ENCODE peak calls at places on chromosomes 11 and 22, in ten cellular contexts. One of them, this sample, is unnamed.

GRCh38 chr11:89495951-89496350 is 4.8 kb upstream of the NOX4 start:
- DNase-seq in IMR-90: peak
- DNase-seq in fibroblast of lung: peak
- DNase-seq in right cardiac atrium: peak
- DNase-seq in neuronal stem cell: peak
- DNase-seq in suprapubic skin: no peak
- DNase-seq in astrocyte of the spinal cord: peak
- DNase-seq in mesenchymal stem cell: peak
- DNase-seq in adrenal gland: no peak
- DNase-seq in WERI-Rb-1: no peak
- DNase-seq in this sample: peak

GRCh38 chr11:87722756-87723599 is 452.3 kb downstream of the RAB38 start:
- DNase-seq in IMR-90: peak
- DNase-seq in fibroblast of lung: peak
- DNase-seq in right cardiac atrium: no peak
- DNase-seq in neuronal stem cell: no peak
- DNase-seq in suprapubic skin: no peak
- DNase-seq in astrocyte of the spinal cord: no peak
- DNase-seq in mesenchymal stem cell: no peak
- DNase-seq in adrenal gland: peak
- DNase-seq in WERI-Rb-1: peak
- DNase-seq in this sample: peak

GRCh38 chr11:27216268-27217149 is 146.5 kb downstream of the CCDC34 start:
- DNase-seq in IMR-90: peak
- DNase-seq in fibroblast of lung: peak
- DNase-seq in right cardiac atrium: peak
- DNase-seq in neuronal stem cell: no peak
- DNase-seq in suprapubic skin: no peak
- DNase-seq in astrocyte of the spinal cord: peak
- DNase-seq in mesenchymal stem cell: peak
- DNase-seq in adrenal gland: peak
- DNase-seq in WERI-Rb-1: peak
- DNase-seq in this sample: peak

GRCh38 chr11:1050581-1051355 is 14.2 kb upstream of the MUC6 start:
- DNase-seq in IMR-90: peak
- DNase-seq in fibroblast of lung: peak
- DNase-seq in right cardiac atrium: peak
- DNase-seq in neuronal stem cell: peak
- DNase-seq in suprapubic skin: no peak
- DNase-seq in astrocyte of the spinal cord: peak
- DNase-seq in mesenchymal stem cell: peak
- DNase-seq in adrenal gland: peak
- DNase-seq in WERI-Rb-1: peak
- DNase-seq in this sample: peak

GRCh38 chr11:60875366-60875720 is 8.0 kb downstream of the ZP1 start:
- DNase-seq in IMR-90: no peak
- DNase-seq in fibroblast of lung: no peak
- DNase-seq in right cardiac atrium: no peak
- DNase-seq in neuronal stem cell: no peak
- DNase-seq in suprapubic skin: peak
- DNase-seq in astrocyte of the spinal cord: no peak
- DNase-seq in mesenchymal stem cell: no peak
- DNase-seq in adrenal gland: no peak
- DNase-seq in WERI-Rb-1: no peak
- DNase-seq in this sample: no peak

GRCh38 chr11:643849-644738 is 7.0 kb downstream of the DRD4 start:
- DNase-seq in IMR-90: no peak
- DNase-seq in fibroblast of lung: no peak
- DNase-seq in right cardiac atrium: no peak
- DNase-seq in neuronal stem cell: no peak
- DNase-seq in suprapubic skin: no peak
- DNase-seq in astrocyte of the spinal cord: no peak
- DNase-seq in mesenchymal stem cell: no peak
- DNase-seq in adrenal gland: no peak
- DNase-seq in WERI-Rb-1: no peak
- DNase-seq in this sample: no peak

GRCh38 chr22:50705219-50705691 is 32.6 kb downstream of the SHANK3 start:
- DNase-seq in IMR-90: peak
- DNase-seq in fibroblast of lung: peak
- DNase-seq in right cardiac atrium: peak
- DNase-seq in neuronal stem cell: peak
- DNase-seq in suprapubic skin: no peak
- DNase-seq in astrocyte of the spinal cord: peak
- DNase-seq in mesenchymal stem cell: peak
- DNase-seq in adrenal gland: peak
- DNase-seq in WERI-Rb-1: no peak
- DNase-seq in this sample: peak

GRCh38 chr11:126202646-126203359 is 8.6 kb downstream of the RPUSD4 start:
- DNase-seq in IMR-90: no peak
- DNase-seq in fibroblast of lung: no peak
- DNase-seq in right cardiac atrium: no peak
- DNase-seq in neuronal stem cell: no peak
- DNase-seq in suprapubic skin: no peak
- DNase-seq in astrocyte of the spinal cord: no peak
- DNase-seq in mesenchymal stem cell: no peak
- DNase-seq in adrenal gland: no peak
- DNase-seq in WERI-Rb-1: no peak
- DNase-seq in this sample: no peak

GRCh38 chr11:131912127-131912526 is 541.7 kb downstream of the NTM start:
- DNase-seq in IMR-90: no peak
- DNase-seq in fibroblast of lung: no peak
- DNase-seq in right cardiac atrium: no peak
- DNase-seq in neuronal stem cell: no peak
- DNase-seq in suprapubic skin: no peak
- DNase-seq in astrocyte of the spinal cord: peak
- DNase-seq in mesenchymal stem cell: no peak
- DNase-seq in adrenal gland: no peak
- DNase-seq in WERI-Rb-1: no peak
- DNase-seq in this sample: no peak
- H3K4me3 ChIP-seq in IMR-90: no peak
- H3K4me3 ChIP-seq in fibroblast of lung: peak
- H3K4me3 ChIP-seq in right cardiac atrium: peak
- H3K4me3 ChIP-seq in neuronal stem cell: no peak
- H3K4me3 ChIP-seq in suprapubic skin: no peak
- H3K4me3 ChIP-seq in astrocyte of the spinal cord: peak
- H3K4me3 ChIP-seq in mesenchymal stem cell: peak
- H3K4me3 ChIP-seq in adrenal gland: no peak
- H3K4me3 ChIP-seq in WERI-Rb-1: no peak
- H3K4me3 ChIP-seq in this sample: peak

DNA sequence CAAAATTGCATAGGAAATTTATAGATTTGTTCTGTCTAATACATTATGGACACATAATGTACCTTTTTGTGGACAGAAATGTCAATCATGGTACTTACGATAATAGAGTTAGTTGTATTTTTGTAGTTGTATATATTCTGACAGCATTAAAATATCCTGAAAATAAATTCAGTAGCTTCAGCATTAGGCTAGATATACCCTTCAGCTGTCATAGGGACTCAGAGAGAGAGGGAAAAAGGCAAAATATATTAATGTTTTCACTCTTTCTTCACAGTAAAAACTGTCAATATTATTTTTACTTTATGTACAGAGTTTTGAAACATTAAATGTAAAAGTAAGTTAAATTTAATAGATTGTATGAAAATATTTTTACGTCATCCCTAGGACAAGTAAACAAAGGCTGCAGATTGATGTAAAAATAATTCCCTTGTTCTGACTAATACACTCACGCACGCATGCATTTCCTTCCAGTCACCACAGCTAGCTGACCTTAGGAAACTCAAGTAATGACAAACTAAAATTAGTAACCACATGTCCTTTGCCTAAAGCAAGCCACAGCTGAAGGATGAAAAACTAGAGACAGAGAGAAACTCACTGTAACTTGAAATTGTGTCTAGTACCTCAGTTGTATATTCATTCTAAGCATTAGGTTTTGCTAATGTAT is 104.7 kb upstream of the CARD18 start:
- DNase-seq in IMR-90: peak
- DNase-seq in fibroblast of lung: peak
- DNase-seq in right cardiac atrium: no peak
- DNase-seq in neuronal stem cell: no peak
- DNase-seq in suprapubic skin: no peak
- DNase-seq in astrocyte of the spinal cord: peak
- DNase-seq in mesenchymal stem cell: peak
- DNase-seq in adrenal gland: peak
- DNase-seq in WERI-Rb-1: no peak
- DNase-seq in this sample: peak
- H3K4me3 ChIP-seq in IMR-90: no peak
- H3K4me3 ChIP-seq in fibroblast of lung: no peak
- H3K4me3 ChIP-seq in right cardiac atrium: no peak
- H3K4me3 ChIP-seq in neuronal stem cell: no peak
- H3K4me3 ChIP-seq in suprapubic skin: no peak
- H3K4me3 ChIP-seq in astrocyte of the spinal cord: no peak
- H3K4me3 ChIP-seq in mesenchymal stem cell: no peak
- H3K4me3 ChIP-seq in adrenal gland: no peak
- H3K4me3 ChIP-seq in WERI-Rb-1: no peak
- H3K4me3 ChIP-seq in this sample: no peak

GRCh38 chr22:19664406-19664805 is 49.9 kb upstream of the SEPTIN5 start:
- DNase-seq in IMR-90: peak
- DNase-seq in fibroblast of lung: no peak
- DNase-seq in right cardiac atrium: no peak
- DNase-seq in neuronal stem cell: no peak
- DNase-seq in suprapubic skin: no peak
- DNase-seq in astrocyte of the spinal cord: no peak
- DNase-seq in mesenchymal stem cell: no peak
- DNase-seq in adrenal gland: no peak
- DNase-seq in WERI-Rb-1: no peak
- DNase-seq in this sample: peak

GRCh38 chr22:19665784-19666662 is 48.3 kb upstream of the SEPTIN5 start:
- DNase-seq in IMR-90: no peak
- DNase-seq in fibroblast of lung: no peak
- DNase-seq in right cardiac atrium: no peak
- DNase-seq in neuronal stem cell: no peak
- DNase-seq in suprapubic skin: peak
- DNase-seq in astrocyte of the spinal cord: no peak
- DNase-seq in mesenchymal stem cell: no peak
- DNase-seq in adrenal gland: peak
- DNase-seq in WERI-Rb-1: no peak
- DNase-seq in this sample: no peak

GRCh38 chr22:19664951-19665783 is 49.1 kb upstream of the SEPTIN5 start:
- DNase-seq in IMR-90: no peak
- DNase-seq in fibroblast of lung: no peak
- DNase-seq in right cardiac atrium: no peak
- DNase-seq in neuronal stem cell: no peak
- DNase-seq in suprapubic skin: peak
- DNase-seq in astrocyte of the spinal cord: no peak
- DNase-seq in mesenchymal stem cell: no peak
- DNase-seq in adrenal gland: peak
- DNase-seq in WERI-Rb-1: no peak
- DNase-seq in this sample: no peak

GRCh38 chr22:19663286-19663815 is 51.0 kb upstream of the SEPTIN5 start:
- DNase-seq in IMR-90: peak
- DNase-seq in fibroblast of lung: peak
- DNase-seq in right cardiac atrium: peak
- DNase-seq in neuronal stem cell: no peak
- DNase-seq in suprapubic skin: peak
- DNase-seq in astrocyte of the spinal cord: peak
- DNase-seq in mesenchymal stem cell: peak
- DNase-seq in adrenal gland: peak
- DNase-seq in WERI-Rb-1: peak
- DNase-seq in this sample: peak

GRCh38 chr22:19663821-19664325 is 50.4 kb upstream of the SEPTIN5 start:
- DNase-seq in IMR-90: peak
- DNase-seq in fibroblast of lung: peak
- DNase-seq in right cardiac atrium: peak
- DNase-seq in neuronal stem cell: no peak
- DNase-seq in suprapubic skin: peak
- DNase-seq in astrocyte of the spinal cord: peak
- DNase-seq in mesenchymal stem cell: peak
- DNase-seq in adrenal gland: peak
- DNase-seq in WERI-Rb-1: peak
- DNase-seq in this sample: peak
- H3K4me3 ChIP-seq in IMR-90: no peak
- H3K4me3 ChIP-seq in fibroblast of lung: no peak
- H3K4me3 ChIP-seq in right cardiac atrium: no peak
- H3K4me3 ChIP-seq in neuronal stem cell: no peak
- H3K4me3 ChIP-seq in suprapubic skin: no peak
- H3K4me3 ChIP-seq in astrocyte of the spinal cord: no peak
- H3K4me3 ChIP-seq in mesenchymal stem cell: no peak
- H3K4me3 ChIP-seq in adrenal gland: no peak
- H3K4me3 ChIP-seq in WERI-Rb-1: no peak
- H3K4me3 ChIP-seq in this sample: no peak

GRCh38 chr22:41367039-41367679 is 14.6 kb upstream of the TEF start:
- DNase-seq in IMR-90: peak
- DNase-seq in fibroblast of lung: peak
- DNase-seq in right cardiac atrium: peak
- DNase-seq in neuronal stem cell: no peak
- DNase-seq in suprapubic skin: peak
- DNase-seq in astrocyte of the spinal cord: peak
- DNase-seq in mesenchymal stem cell: peak
- DNase-seq in adrenal gland: peak
- DNase-seq in WERI-Rb-1: peak
- DNase-seq in this sample: peak

GRCh38 chr22:41368543-41368817 is 13.3 kb upstream of the TEF start:
- DNase-seq in IMR-90: no peak
- DNase-seq in fibroblast of lung: no peak
- DNase-seq in right cardiac atrium: no peak
- DNase-seq in neuronal stem cell: no peak
- DNase-seq in suprapubic skin: no peak
- DNase-seq in astrocyte of the spinal cord: no peak
- DNase-seq in mesenchymal stem cell: no peak
- DNase-seq in adrenal gland: no peak
- DNase-seq in WERI-Rb-1: no peak
- DNase-seq in this sample: no peak

GRCh38 chr22:41367680-41368542 is 13.8 kb upstream of the TEF start:
- DNase-seq in IMR-90: peak
- DNase-seq in fibroblast of lung: no peak
- DNase-seq in right cardiac atrium: peak
- DNase-seq in neuronal stem cell: no peak
- DNase-seq in suprapubic skin: no peak
- DNase-seq in astrocyte of the spinal cord: peak
- DNase-seq in mesenchymal stem cell: no peak
- DNase-seq in adrenal gland: peak
- DNase-seq in WERI-Rb-1: peak
- DNase-seq in this sample: peak

GRCh38 chr22:41369837-41370236 is 11.9 kb upstream of the TEF start:
- DNase-seq in IMR-90: no peak
- DNase-seq in fibroblast of lung: no peak
- DNase-seq in right cardiac atrium: no peak
- DNase-seq in neuronal stem cell: no peak
- DNase-seq in suprapubic skin: no peak
- DNase-seq in astrocyte of the spinal cord: no peak
- DNase-seq in mesenchymal stem cell: no peak
- DNase-seq in adrenal gland: no peak
- DNase-seq in WERI-Rb-1: no peak
- DNase-seq in this sample: no peak

DNA sequence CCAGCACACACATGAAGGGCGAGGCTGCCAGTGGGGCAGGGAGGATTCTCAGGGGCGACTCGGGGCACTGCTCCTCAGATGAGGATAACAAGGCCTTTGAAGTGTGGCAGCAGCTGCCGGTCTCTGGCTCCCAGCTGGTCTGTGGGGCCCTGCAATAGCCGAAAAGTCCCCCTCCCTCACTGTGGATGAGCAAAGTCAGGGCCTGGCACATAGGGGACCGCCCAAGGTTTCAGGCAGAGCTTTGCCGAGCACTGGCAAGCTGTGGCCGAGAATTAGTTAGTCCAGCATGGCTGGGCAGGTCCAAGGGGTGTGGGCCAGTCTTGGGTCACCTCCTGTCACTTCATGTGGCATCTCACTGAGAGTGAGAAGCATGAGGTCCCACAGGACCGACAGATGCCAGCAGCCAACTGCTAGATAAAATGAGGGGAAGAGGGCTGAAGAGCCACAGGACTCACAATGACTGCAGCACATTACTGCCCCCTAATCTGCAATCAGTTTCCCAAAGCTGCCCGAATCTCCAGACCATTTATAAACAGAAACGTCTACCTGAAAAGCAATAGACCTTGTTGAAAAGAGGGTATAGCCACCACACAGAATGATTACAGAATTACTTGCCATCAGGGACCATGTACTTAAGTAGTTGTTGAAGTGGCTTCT is 12.5 kb upstream of the TEF start:
- DNase-seq in IMR-90: no peak
- DNase-seq in fibroblast of lung: no peak
- DNase-seq in right cardiac atrium: no peak
- DNase-seq in neuronal stem cell: no peak
- DNase-seq in suprapubic skin: no peak
- DNase-seq in astrocyte of the spinal cord: no peak
- DNase-seq in mesenchymal stem cell: no peak
- DNase-seq in adrenal gland: no peak
- DNase-seq in WERI-Rb-1: peak
- DNase-seq in this sample: no peak
- H3K4me3 ChIP-seq in IMR-90: no peak
- H3K4me3 ChIP-seq in fibroblast of lung: no peak
- H3K4me3 ChIP-seq in right cardiac atrium: no peak
- H3K4me3 ChIP-seq in neuronal stem cell: no peak
- H3K4me3 ChIP-seq in suprapubic skin: peak
- H3K4me3 ChIP-seq in astrocyte of the spinal cord: no peak
- H3K4me3 ChIP-seq in mesenchymal stem cell: no peak
- H3K4me3 ChIP-seq in adrenal gland: no peak
- H3K4me3 ChIP-seq in WERI-Rb-1: peak
- H3K4me3 ChIP-seq in this sample: no peak

This sample was measured in cardiac fibroblast.